ENCODE peak calls at places on chromosomes 1 and 21, in six cellular contexts. Q is NCI-H524; R is CD8-positive, alpha-beta memory T cell; B is IMR-90; P is PC-9; I is AG08396. W is an unnamed sample.

GRCh38 chr21:31198575-31198974 is 145.5 kb downstream of the TIAM1 start:
- DNase-seq in R (peak), B (peak), I (peak), P (no peak), Q (peak), W (peak)

GRCh38 chr1:21927531-21928237 is 9.4 kb downstream of the HSPG2 start:
- DNase-seq in I (no peak), Q (no peak), B (no peak), R (no peak), P (no peak), W (peak)

GRCh38 chr1:109027841-109028240 is 14.1 kb downstream of the WDR47 start:
- DNase-seq in I (no peak), Q (no peak), P (no peak), R (no peak), B (no peak), W (no peak)

GRCh38 chr1:172638249-172638648 is 20.7 kb upstream of the FASLG start:
- DNase-seq in B (no peak), Q (no peak), R (no peak), P (no peak), I (no peak), W (no peak)

GRCh38 chr1:164440222-164440621 is 118.8 kb upstream of the PBX1 start:
- DNase-seq in I (peak), P (peak), B (no peak), Q (peak), R (no peak), W (peak)

GRCh38 chr1:205810448-205811157 is 2.4 kb downstream of the SLC41A1 start:
- DNase-seq in Q (no peak), P (no peak), I (peak), B (no peak), R (no peak), W (peak)

GRCh38 chr1:29556657-29557056 is 320.3 kb downstream of the PTPRU start:
- DNase-seq in B (no peak), I (no peak), Q (no peak), R (no peak), P (no peak), W (no peak)

GRCh38 chr1:98674075-98674781 is 12.7 kb downstream of the SNX7 start:
- DNase-seq in P (no peak), B (peak), I (no peak), R (no peak), Q (no peak), W (no peak)

GRCh38 chr1:205009666-205010065 is 33.3 kb upstream of the CNTN2 start:
- DNase-seq in R (no peak), P (no peak), B (no peak), I (no peak), Q (peak), W (no peak)

GRCh38 chr1:226128487-226129075 is 58.0 kb downstream of the ACBD3 start:
- DNase-seq in P (peak), I (peak), R (no peak), Q (no peak), B (peak), W (peak)

GRCh38 chr1:247576514-247576913 is 11.6 kb upstream of the OR2G2 start:
- DNase-seq in Q (peak), R (no peak), I (no peak), P (no peak), B (no peak), W (peak)

GRCh38 chr1:165129568-165130164 is 226.8 kb downstream of the LMX1A start:
- DNase-seq in I (peak), R (no peak), B (peak), Q (peak), P (peak), W (peak)

GRCh38 chr1:95095833-95096217 is 21.3 kb upstream of the TLCD4 start:
- DNase-seq in Q (no peak), B (peak), R (no peak), I (no peak), P (no peak), W (no peak)

GRCh38 chr21:33289199-33289819 is 23.1 kb downstream of the IL10RB start:
- DNase-seq in Q (no peak), I (no peak), B (peak), R (no peak), P (no peak), W (peak)

GRCh38 chr1:10286244-10286643 is 75.9 kb downstream of the KIF1B start:
- DNase-seq in B (peak), I (peak), R (no peak), Q (no peak), P (no peak), W (peak)

GRCh38 chr1:204321665-204322064 is 38.1 kb downstream of the PLEKHA6 start:
- DNase-seq in R (no peak), I (peak), Q (no peak), B (peak), P (no peak), W (no peak)

GRCh38 chr1:24263746-24264145 is 55.4 kb upstream of the GRHL3 start:
- DNase-seq in R (no peak), I (no peak), Q (no peak), B (no peak), P (no peak), W (no peak)

GRCh38 chr1:40050863-40051262 is 10.3 kb downstream of the CAP1 start:
- DNase-seq in I (no peak), P (no peak), R (no peak), Q (no peak), B (no peak), W (no peak)

GRCh38 chr1:45908613-45909140 is 105.3 kb downstream of the MAST2 start:
- DNase-seq in R (no peak), I (no peak), Q (no peak), B (no peak), P (no peak), W (no peak)

GRCh38 chr1:157377216-157377821 is 175.0 kb downstream of the FCRL5 start:
- DNase-seq in P (peak), R (no peak), B (peak), I (peak), Q (peak), W (peak)

GRCh38 chr1:171141336-171142051 is 43.6 kb upstream of the FMO2 start:
- DNase-seq in I (peak), B (peak), P (no peak), Q (peak), R (no peak), W (peak)

W was measured in hepatic stellate cell.